ENCODE peak calls at places on chromosomes 4 and X, in six cellular contexts. F is HepG2, G is K562, M is SK-N-SH, A is GM12892, T is H1. Y is an unnamed sample.

GRCh38 chr4:7800410-7800809 is 139.3 kb downstream of the AFAP1 start:
- DNase-seq in F (no peak), M (no peak), G (no peak), A (no peak), T (no peak), Y (no peak)

GRCh38 chr4:85149656-85150055 is 183.2 kb upstream of the WDFY3 start:
- DNase-seq in T (no peak), F (no peak), A (no peak), G (no peak), M (no peak), Y (no peak)

GRCh38 chrX:40617566-40617965 is 5.7 kb upstream of the MPC1L start:
- DNase-seq in T (no peak), A (no peak), G (no peak), M (no peak), F (peak; percentile 5), Y (no peak)

GRCh38 chr4:56315041-56315440 is 72.2 kb downstream of the AASDH start:
- DNase-seq in T (no peak), A (no peak), G (no peak), M (no peak), F (no peak), Y (no peak)

GRCh38 chr4:88107406-88108107 is 50.9 kb downstream of the ABCG2 start:
- DNase-seq in F (peak; percentile 99), G (peak; percentile 10), A (no peak), T (no peak), M (peak; percentile 18), Y (no peak)

GRCh38 chr4:163558539-163559044 is 64.1 kb downstream of the TMA16 start:
- DNase-seq in M (no peak), T (no peak), G (no peak), A (no peak), F (no peak), Y (no peak)

GRCh38 chr4:183211533-183211932 is 108.5 kb downstream of the CLDN22 start:
- DNase-seq in G (no peak), A (no peak), F (no peak), M (no peak), T (no peak), Y (no peak)

GRCh38 chr4:26048378-26048882 is 134.4 kb downstream of the SMIM20 start:
- DNase-seq in F (no peak), G (no peak), T (no peak), M (peak; percentile 32), A (no peak), Y (no peak)

GRCh38 chr4:6498511-6499240 is 26.3 kb upstream of the PPP2R2C start:
- DNase-seq in M (no peak), T (no peak), F (no peak), A (no peak), G (no peak), Y (no peak)

GRCh38 chrX:51395474-51395806 is 62.8 kb downstream of the NUDT10 start:
- DNase-seq in A (no peak), G (no peak), T (no peak), F (no peak), M (no peak), Y (no peak)

GRCh38 chr4:22897520-22898108 is 204.9 kb downstream of the GBA3 start:
- DNase-seq in G (peak; percentile 26), T (peak; percentile 29), M (peak; percentile 30), F (peak; percentile 16), A (no peak), Y (peak; percentile 8)

GRCh38 chr4:61223385-61223784 is 23.3 kb downstream of the ADGRL3 start:
- DNase-seq in G (no peak), A (no peak), T (no peak), M (no peak), F (no peak), Y (no peak)

GRCh38 chr4:163344147-163345050 is 707 bp downstream of the NPY5R start:
- DNase-seq in F (no peak), T (no peak), M (peak; percentile 47), G (no peak), A (no peak), Y (peak; percentile 6)

GRCh38 chrX:405149-405548 is 18.4 kb upstream of the PPP2R3B start:
- DNase-seq in M (no peak), A (no peak), F (no peak), G (no peak), T (no peak), Y (no peak)

GRCh38 chr4:78512357-78512920 is 39.1 kb upstream of the ANXA3 start:
- DNase-seq in F (peak; percentile 10), T (no peak), M (no peak), G (no peak), A (no peak), Y (no peak)

GRCh38 chr4:152850377-152850776 is 70.6 kb downstream of the ARFIP1 start:
- DNase-seq in T (peak; percentile 63), M (no peak), A (no peak), F (peak; percentile 7), G (no peak), Y (no peak)

DNA sequence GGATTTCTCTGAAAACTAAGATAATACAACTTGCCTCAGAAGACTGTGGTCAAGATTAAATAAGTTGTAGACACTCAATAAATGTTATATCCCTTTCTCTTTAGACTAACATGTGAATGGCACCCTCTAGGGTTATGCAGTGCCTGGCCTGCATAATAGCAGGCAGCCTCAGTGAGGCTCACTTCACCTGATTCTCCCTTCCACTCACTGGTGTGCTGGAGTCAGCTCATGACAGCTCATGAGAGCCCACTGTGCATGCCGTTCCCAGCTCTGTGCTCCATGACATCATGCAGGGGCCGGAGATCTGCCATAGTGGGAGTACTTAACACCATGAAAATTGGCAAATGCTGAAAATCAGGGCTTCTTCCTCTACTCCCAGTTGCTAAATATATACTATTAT is 64.5 kb downstream of the TEC start:
- DNase-seq in F (no peak), M (no peak), A (no peak), G (no peak), T (no peak), Y (no peak)
- TF ChIP-seq TAF1 in F (no peak), M (no peak), A (no peak), G (no peak), T (no peak), Y (no peak)

GRCh38 chr4:77443941-77444340 is 161.7 kb upstream of the CXCL13 start:
- DNase-seq in F (no peak), M (no peak), T (no peak), A (no peak), G (no peak), Y (no peak)
- TF ChIP-seq TAF1 in F (no peak), M (no peak), T (no peak), A (no peak), G (no peak), Y (no peak)

GRCh38 chrX:11438380-11438723 is 145.1 kb downstream of the AMELX start:
- DNase-seq in G (no peak), M (no peak), A (no peak), T (no peak), F (no peak), Y (no peak)

GRCh38 chrX:11434607-11435006 is 141.4 kb downstream of the AMELX start:
- DNase-seq in A (no peak), F (no peak), M (no peak), G (no peak), T (no peak), Y (no peak)

GRCh38 chrX:11435568-11435967 is 142.4 kb downstream of the AMELX start:
- DNase-seq in A (no peak), F (no peak), M (no peak), T (no peak), G (no peak), Y (no peak)

GRCh38 chrX:11438767-11439166 is 145.6 kb downstream of the AMELX start:
- DNase-seq in M (no peak), F (no peak), A (no peak), T (no peak), G (no peak), Y (no peak)

GRCh38 chrX:11437642-11438379 is 144.6 kb downstream of the AMELX start:
- DNase-seq in T (no peak), F (peak; percentile 19), G (peak; percentile 57), M (no peak), A (no peak), Y (no peak)
- TF ChIP-seq TAF1 in T (no peak), F (no peak), G (peak; percentile 42), M (no peak), A (no peak), Y (no peak)

GRCh38 chr4:81714251-81714650 is 242.5 kb upstream of the RASGEF1B start:
- DNase-seq in A (no peak), M (no peak), T (no peak), F (no peak), G (no peak), Y (no peak)

GRCh38 chr4:81712714-81713113 is 241.0 kb upstream of the RASGEF1B start:
- DNase-seq in M (no peak), T (no peak), F (no peak), A (no peak), G (no peak), Y (no peak)

GRCh38 chr4:81715335-81715734 is 243.6 kb upstream of the RASGEF1B start:
- DNase-seq in M (no peak), T (no peak), A (no peak), G (no peak), F (no peak), Y (no peak)
- TF ChIP-seq TAF1 in M (no peak), T (no peak), A (no peak), G (no peak), F (no peak), Y (no peak)

Y was measured in GM12891.